ENCODE peak calls at places on chromosome 19, in four cellular contexts. P is bronchial epithelial cell, I is fibroblast of lung, M is foreskin fibroblast. C is an unnamed sample.

GRCh38 chr19:23283925-23284324 is 33.7 kb upstream of the ZNF724 start:
- DNase-seq in P (peak; percentile 15), I (peak; percentile 10), M (peak; percentile 10), C (peak; percentile 41)

GRCh38 chr19:10554760-10555612 is 10.8 kb downstream of the KRI1 start:
- DNase-seq in P (peak; percentile 92), I (no peak), M (no peak), C (peak; percentile 94)

GRCh38 chr19:49875801-49876421 is 1.2 kb downstream of the AKT1S1 start:
- DNase-seq in P (no peak), I (no peak), M (no peak), C (peak; percentile 32)

GRCh38 chr19:15320118-15320517 is 12.2 kb downstream of the BRD4 start:
- DNase-seq in P (no peak), I (peak; percentile 71), M (peak; percentile 61), C (no peak)

GRCh38 chr19:36152886-36153525 is 759 bp upstream of the COX7A1 start:
- DNase-seq in P (no peak), I (no peak), M (no peak), C (no peak)

GRCh38 chr19:48968813-48969218 is 3.7 kb downstream of the FTL start:
- DNase-seq in P (no peak), I (no peak), M (no peak), C (no peak)

GRCh38 chr19:14062558-14062855 is 631 bp upstream of the PALM3 start:
- DNase-seq in P (no peak), I (no peak), M (no peak), C (no peak)

GRCh38 chr19:44657211-44657921 is 13.7 kb downstream of the PVR start:
- DNase-seq in P (peak; percentile 29), I (peak; percentile 45), M (peak; percentile 26), C (peak; percentile 48)

GRCh38 chr19:28585796-28586195 is 627.2 kb downstream of the UQCRFS1 start:
- DNase-seq in P (no peak), I (no peak), M (no peak), C (no peak)

GRCh38 chr19:50562329-50562728 is 5.9 kb downstream of the LRRC4B start:
- DNase-seq in P (no peak), I (no peak), M (no peak), C (no peak)

GRCh38 chr19:13770013-13770635 is 4.1 kb upstream of the C19orf53 start:
- DNase-seq in P (no peak), I (no peak), M (no peak), C (no peak)

GRCh38 chr19:14425696-14426138 is 6.6 kb upstream of the DDX39A start:
- DNase-seq in P (no peak), I (peak; percentile 59), M (no peak), C (peak; percentile 45)

GRCh38 chr19:48616041-48616436 is 1.2 kb upstream of the FAM83E start:
- DNase-seq in P (no peak), I (no peak), M (no peak), C (no peak)

GRCh38 chr19:47227347-47228167 is 3.4 kb downstream of the BBC3 start:
- DNase-seq in P (peak; percentile 63), I (peak; percentile 92), M (peak; percentile 97), C (peak; percentile 78)

GRCh38 chr19:49921871-49922755 is 6.9 kb upstream of the ATF5 start:
- DNase-seq in P (peak; percentile 53), I (peak; percentile 60), M (peak; percentile 77), C (peak; percentile 59)

GRCh38 chr19:55542292-55542855 is 3.0 kb downstream of the SBK3 start:
- DNase-seq in P (no peak), I (no peak), M (no peak), C (no peak)

GRCh38 chr19:6039541-6040225 is 61.7 kb upstream of the RANBP3 start:
- DNase-seq in P (peak; percentile 46), I (peak; percentile 74), M (no peak), C (peak; percentile 43)

GRCh38 chr19:47190167-47190727 is 40.8 kb downstream of the BBC3 start:
- DNase-seq in P (peak; percentile 45), I (peak; percentile 89), M (peak; percentile 58), C (peak; percentile 16)

GRCh38 chr19:38362076-38362945 is 12.1 kb upstream of the PSMD8 start:
- DNase-seq in P (peak; percentile 63), I (peak; percentile 54), M (peak; percentile 49), C (peak; percentile 78)

GRCh38 chr19:9727644-9728043 is 40.9 kb downstream of the ZNF846 start:
- DNase-seq in P (no peak), I (no peak), M (no peak), C (no peak)

GRCh38 chr19:31205887-31206518 is 143.2 kb downstream of the TSHZ3 start:
- DNase-seq in P (no peak), I (no peak), M (no peak), C (no peak)

GRCh38 chr19:18684642-18684993 is 1.1 kb downstream of the CRTC1 start:
- DNase-seq in P (no peak), I (no peak), M (no peak), C (no peak)
- H3K4me3 ChIP-seq in P (no peak overlapping the region), I (no peak overlapping the region), M (peak overlapping the region; percentile 51), C (no peak overlapping the region)

GRCh38 chr19:18637644-18638630 is 1.1 kb downstream of the KLHL26 start:
- DNase-seq in P (peak; percentile 24), I (no peak), M (no peak), C (peak; percentile 55)
- H3K4me3 ChIP-seq in P (peak overlapping the region; percentile 80), I (peak overlapping the region; percentile 87), M (peak overlapping the region; percentile 86), C (peak overlapping the region; percentile 56)

DNA sequence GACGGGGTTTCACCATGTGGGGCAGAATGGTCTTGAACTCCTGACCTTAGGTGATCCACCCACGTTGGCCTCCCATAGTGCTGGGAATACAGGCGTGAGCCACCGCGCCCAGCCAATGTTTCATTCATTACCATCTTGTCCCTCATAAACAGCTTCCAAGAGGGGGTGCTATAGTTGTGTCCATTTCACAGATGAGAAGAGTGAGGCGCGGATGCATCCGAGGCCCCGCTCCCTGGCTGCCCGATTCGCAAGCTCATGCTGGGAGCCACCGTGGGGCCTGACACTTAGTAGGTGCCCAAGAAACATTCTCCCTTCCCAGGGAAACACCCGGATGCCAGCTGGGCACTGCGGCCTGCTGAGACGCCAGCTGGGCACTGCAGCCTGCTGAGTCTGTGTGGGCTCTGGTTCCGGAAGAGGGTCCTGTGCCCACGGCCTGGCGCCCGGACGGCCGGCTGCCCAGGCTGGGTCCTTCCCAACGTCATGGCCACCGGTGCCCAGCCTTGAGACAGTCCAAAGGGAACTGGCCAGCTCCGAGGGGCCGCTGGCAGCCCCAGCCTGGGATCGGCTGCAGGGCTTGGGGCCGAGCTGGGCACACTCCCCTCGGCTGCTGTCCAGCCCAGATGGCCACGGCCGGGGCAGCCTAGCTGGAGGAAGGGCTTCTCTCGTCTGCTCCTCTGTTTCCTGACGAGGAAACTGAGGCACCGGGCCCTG is 54.7 kb downstream of the NFIC start:
- DNase-seq in P (no peak), I (no peak), M (no peak), C (no peak)
- H3K4me3 ChIP-seq in P (no peak overlapping the region), I (no peak overlapping the region), M (no peak overlapping the region), C (no peak overlapping the region)

GRCh38 chr19:42152876-42153275 is 20.6 kb upstream of the POU2F2 start:
- DNase-seq in P (no peak), I (no peak), M (no peak), C (no peak)
- H3K4me3 ChIP-seq in P (no peak overlapping the region), I (no peak overlapping the region), M (no peak overlapping the region), C (no peak overlapping the region)

C was measured in epithelial cell of esophagus.